ENCODE peak calls at places on chromosome 22, in eight cellular contexts. One of them, this sample, is unnamed.

GRCh38 chr22:39658367-39658766 is 87.8 kb downstream of the CACNA1I start:
- DNase-seq in body of pancreas: no peak
- DNase-seq in NAMALWA: no peak
- DNase-seq in activated CD4-positive, alpha-beta T cell treated with anti-CD3 and anti-CD28 coated beads, Interleukin-2, amount 50 U/mL, for 24 hours: peak; percentile 15
- DNase-seq in epithelial cell of esophagus: no peak
- DNase-seq in AG09319: no peak
- DNase-seq in fibroblast of pulmonary artery: no peak
- DNase-seq in fibroblast of the conjunctiva: no peak
- DNase-seq in this sample: no peak

GRCh38 chr22:32765117-32765618 is 36.3 kb upstream of the TIMP3 start:
- DNase-seq in body of pancreas: no peak
- DNase-seq in NAMALWA: no peak
- DNase-seq in activated CD4-positive, alpha-beta T cell treated with anti-CD3 and anti-CD28 coated beads, Interleukin-2, amount 50 U/mL, for 24 hours: no peak
- DNase-seq in epithelial cell of esophagus: no peak
- DNase-seq in AG09319: no peak
- DNase-seq in fibroblast of pulmonary artery: no peak
- DNase-seq in fibroblast of the conjunctiva: no peak
- DNase-seq in this sample: no peak

GRCh38 chr22:26722159-26722558 is 64.8 kb downstream of the MIAT start:
- DNase-seq in body of pancreas: no peak
- DNase-seq in NAMALWA: no peak
- DNase-seq in activated CD4-positive, alpha-beta T cell treated with anti-CD3 and anti-CD28 coated beads, Interleukin-2, amount 50 U/mL, for 24 hours: no peak
- DNase-seq in epithelial cell of esophagus: peak; percentile 57
- DNase-seq in AG09319: no peak
- DNase-seq in fibroblast of pulmonary artery: no peak
- DNase-seq in fibroblast of the conjunctiva: no peak
- DNase-seq in this sample: no peak

GRCh38 chr22:37045958-37046357 is 5.6 kb upstream of the KCTD17 start:
- DNase-seq in body of pancreas: no peak
- DNase-seq in NAMALWA: peak; percentile 48
- DNase-seq in activated CD4-positive, alpha-beta T cell treated with anti-CD3 and anti-CD28 coated beads, Interleukin-2, amount 50 U/mL, for 24 hours: no peak
- DNase-seq in epithelial cell of esophagus: peak; percentile 44
- DNase-seq in AG09319: no peak
- DNase-seq in fibroblast of pulmonary artery: peak; percentile 65
- DNase-seq in fibroblast of the conjunctiva: no peak
- DNase-seq in this sample: no peak

GRCh38 chr22:20953668-20954500 is 13.2 kb upstream of the AIFM3 start:
- DNase-seq in body of pancreas: peak; percentile 69
- DNase-seq in NAMALWA: no peak
- DNase-seq in activated CD4-positive, alpha-beta T cell treated with anti-CD3 and anti-CD28 coated beads, Interleukin-2, amount 50 U/mL, for 24 hours: no peak
- DNase-seq in epithelial cell of esophagus: peak; percentile 97
- DNase-seq in AG09319: peak; percentile 32
- DNase-seq in fibroblast of pulmonary artery: peak; percentile 75
- DNase-seq in fibroblast of the conjunctiva: peak; percentile 29
- DNase-seq in this sample: no peak

GRCh38 chr22:42419328-42419881 is 12.8 kb downstream of the NFAM1 start:
- DNase-seq in body of pancreas: peak; percentile 21
- DNase-seq in NAMALWA: no peak
- DNase-seq in activated CD4-positive, alpha-beta T cell treated with anti-CD3 and anti-CD28 coated beads, Interleukin-2, amount 50 U/mL, for 24 hours: no peak
- DNase-seq in epithelial cell of esophagus: no peak
- DNase-seq in AG09319: no peak
- DNase-seq in fibroblast of pulmonary artery: no peak
- DNase-seq in fibroblast of the conjunctiva: no peak
- DNase-seq in this sample: no peak

GRCh38 chr22:27719535-27720227 is 81.9 kb downstream of the MN1 start:
- DNase-seq in body of pancreas: peak; percentile 7
- DNase-seq in NAMALWA: peak; percentile 6
- DNase-seq in activated CD4-positive, alpha-beta T cell treated with anti-CD3 and anti-CD28 coated beads, Interleukin-2, amount 50 U/mL, for 24 hours: no peak
- DNase-seq in epithelial cell of esophagus: peak; percentile 100
- DNase-seq in AG09319: no peak
- DNase-seq in fibroblast of pulmonary artery: peak; percentile 26
- DNase-seq in fibroblast of the conjunctiva: peak; percentile 13
- DNase-seq in this sample: no peak

GRCh38 chr22:36194971-36195370 is 6.6 kb downstream of the APOL4 start:
- DNase-seq in body of pancreas: peak; percentile 60
- DNase-seq in NAMALWA: peak; percentile 60
- DNase-seq in activated CD4-positive, alpha-beta T cell treated with anti-CD3 and anti-CD28 coated beads, Interleukin-2, amount 50 U/mL, for 24 hours: peak; percentile 30
- DNase-seq in epithelial cell of esophagus: peak; percentile 55
- DNase-seq in AG09319: peak; percentile 49
- DNase-seq in fibroblast of pulmonary artery: peak; percentile 85
- DNase-seq in fibroblast of the conjunctiva: peak; percentile 60
- DNase-seq in this sample: no peak

GRCh38 chr22:45009881-45010531 is at the start of gene PHF21B:
- DNase-seq in body of pancreas: peak; percentile 22
- DNase-seq in NAMALWA: no peak
- DNase-seq in activated CD4-positive, alpha-beta T cell treated with anti-CD3 and anti-CD28 coated beads, Interleukin-2, amount 50 U/mL, for 24 hours: peak; percentile 6
- DNase-seq in epithelial cell of esophagus: peak; percentile 24
- DNase-seq in AG09319: no peak
- DNase-seq in fibroblast of pulmonary artery: peak; percentile 23
- DNase-seq in fibroblast of the conjunctiva: no peak
- DNase-seq in this sample: peak; percentile 38

GRCh38 chr22:29917052-29917902 is 34.3 kb downstream of the MTMR3 start:
- DNase-seq in body of pancreas: peak; percentile 44
- DNase-seq in NAMALWA: no peak
- DNase-seq in activated CD4-positive, alpha-beta T cell treated with anti-CD3 and anti-CD28 coated beads, Interleukin-2, amount 50 U/mL, for 24 hours: no peak
- DNase-seq in epithelial cell of esophagus: peak; percentile 30
- DNase-seq in AG09319: no peak
- DNase-seq in fibroblast of pulmonary artery: peak; percentile 58
- DNase-seq in fibroblast of the conjunctiva: peak; percentile 31
- DNase-seq in this sample: no peak

GRCh38 chr22:22877523-22878210 is 9.9 kb upstream of the IGLL5 start:
- DNase-seq in body of pancreas: peak; percentile 47
- DNase-seq in NAMALWA: peak; percentile 63
- DNase-seq in activated CD4-positive, alpha-beta T cell treated with anti-CD3 and anti-CD28 coated beads, Interleukin-2, amount 50 U/mL, for 24 hours: peak; percentile 65
- DNase-seq in epithelial cell of esophagus: peak; percentile 48
- DNase-seq in AG09319: peak; percentile 11
- DNase-seq in fibroblast of pulmonary artery: peak; percentile 68
- DNase-seq in fibroblast of the conjunctiva: peak; percentile 23
- DNase-seq in this sample: no peak

GRCh38 chr22:50145741-50146439 is 24.6 kb upstream of the PANX2 start:
- DNase-seq in body of pancreas: no peak
- DNase-seq in NAMALWA: no peak
- DNase-seq in activated CD4-positive, alpha-beta T cell treated with anti-CD3 and anti-CD28 coated beads, Interleukin-2, amount 50 U/mL, for 24 hours: no peak
- DNase-seq in epithelial cell of esophagus: no peak
- DNase-seq in AG09319: no peak
- DNase-seq in fibroblast of pulmonary artery: no peak
- DNase-seq in fibroblast of the conjunctiva: no peak
- DNase-seq in this sample: no peak

GRCh38 chr22:25841775-25842174 is 99.8 kb downstream of the MYO18B start:
- DNase-seq in body of pancreas: no peak
- DNase-seq in NAMALWA: no peak
- DNase-seq in activated CD4-positive, alpha-beta T cell treated with anti-CD3 and anti-CD28 coated beads, Interleukin-2, amount 50 U/mL, for 24 hours: no peak
- DNase-seq in epithelial cell of esophagus: no peak
- DNase-seq in AG09319: no peak
- DNase-seq in fibroblast of pulmonary artery: no peak
- DNase-seq in fibroblast of the conjunctiva: no peak
- DNase-seq in this sample: no peak

GRCh38 chr22:37145415-37146385 is 4.0 kb downstream of the IL2RB start:
- DNase-seq in body of pancreas: no peak
- DNase-seq in NAMALWA: no peak
- DNase-seq in activated CD4-positive, alpha-beta T cell treated with anti-CD3 and anti-CD28 coated beads, Interleukin-2, amount 50 U/mL, for 24 hours: no peak
- DNase-seq in epithelial cell of esophagus: peak; percentile 83
- DNase-seq in AG09319: no peak
- DNase-seq in fibroblast of pulmonary artery: no peak
- DNase-seq in fibroblast of the conjunctiva: no peak
- DNase-seq in this sample: no peak

GRCh38 chr22:23622634-23623033 is 9.5 kb downstream of the DRICH1 start:
- DNase-seq in body of pancreas: no peak
- DNase-seq in NAMALWA: no peak
- DNase-seq in activated CD4-positive, alpha-beta T cell treated with anti-CD3 and anti-CD28 coated beads, Interleukin-2, amount 50 U/mL, for 24 hours: no peak
- DNase-seq in epithelial cell of esophagus: peak; percentile 5
- DNase-seq in AG09319: no peak
- DNase-seq in fibroblast of pulmonary artery: no peak
- DNase-seq in fibroblast of the conjunctiva: no peak
- DNase-seq in this sample: no peak

GRCh38 chr22:37538590-37539357 is 19.6 kb upstream of the CARD10 start:
- DNase-seq in body of pancreas: peak; percentile 96
- DNase-seq in NAMALWA: peak; percentile 94
- DNase-seq in activated CD4-positive, alpha-beta T cell treated with anti-CD3 and anti-CD28 coated beads, Interleukin-2, amount 50 U/mL, for 24 hours: peak; percentile 87
- DNase-seq in epithelial cell of esophagus: peak; percentile 96
- DNase-seq in AG09319: peak; percentile 86
- DNase-seq in fibroblast of pulmonary artery: peak; percentile 97
- DNase-seq in fibroblast of the conjunctiva: peak; percentile 96
- DNase-seq in this sample: peak; percentile 24

GRCh38 chr22:18970180-18970947 is 34.3 kb upstream of the PRODH start:
- DNase-seq in body of pancreas: peak; percentile 20
- DNase-seq in NAMALWA: no peak
- DNase-seq in activated CD4-positive, alpha-beta T cell treated with anti-CD3 and anti-CD28 coated beads, Interleukin-2, amount 50 U/mL, for 24 hours: no peak
- DNase-seq in epithelial cell of esophagus: peak; percentile 7
- DNase-seq in AG09319: no peak
- DNase-seq in fibroblast of pulmonary artery: no peak
- DNase-seq in fibroblast of the conjunctiva: no peak
- DNase-seq in this sample: no peak

GRCh38 chr22:48758021-48758561 is 1069.6 kb downstream of the BRD1 start:
- DNase-seq in body of pancreas: no peak
- DNase-seq in NAMALWA: no peak
- DNase-seq in activated CD4-positive, alpha-beta T cell treated with anti-CD3 and anti-CD28 coated beads, Interleukin-2, amount 50 U/mL, for 24 hours: no peak
- DNase-seq in epithelial cell of esophagus: no peak
- DNase-seq in AG09319: no peak
- DNase-seq in fibroblast of pulmonary artery: no peak
- DNase-seq in fibroblast of the conjunctiva: no peak
- DNase-seq in this sample: no peak

GRCh38 chr22:46900549-46900948 is 138.1 kb downstream of the TBC1D22A start:
- DNase-seq in body of pancreas: no peak
- DNase-seq in NAMALWA: no peak
- DNase-seq in activated CD4-positive, alpha-beta T cell treated with anti-CD3 and anti-CD28 coated beads, Interleukin-2, amount 50 U/mL, for 24 hours: no peak
- DNase-seq in epithelial cell of esophagus: no peak
- DNase-seq in AG09319: no peak
- DNase-seq in fibroblast of pulmonary artery: no peak
- DNase-seq in fibroblast of the conjunctiva: no peak
- DNase-seq in this sample: no peak

GRCh38 chr22:24465566-24465965 is 29.6 kb upstream of the UPB1 start:
- DNase-seq in body of pancreas: no peak
- DNase-seq in NAMALWA: no peak
- DNase-seq in activated CD4-positive, alpha-beta T cell treated with anti-CD3 and anti-CD28 coated beads, Interleukin-2, amount 50 U/mL, for 24 hours: no peak
- DNase-seq in epithelial cell of esophagus: peak; percentile 59
- DNase-seq in AG09319: no peak
- DNase-seq in fibroblast of pulmonary artery: peak; percentile 81
- DNase-seq in fibroblast of the conjunctiva: no peak
- DNase-seq in this sample: no peak

GRCh38 chr22:22248878-22249277 is 4.3 kb downstream of the VPREB1 start:
- DNase-seq in body of pancreas: no peak
- DNase-seq in NAMALWA: peak; percentile 77
- DNase-seq in activated CD4-positive, alpha-beta T cell treated with anti-CD3 and anti-CD28 coated beads, Interleukin-2, amount 50 U/mL, for 24 hours: no peak
- DNase-seq in epithelial cell of esophagus: no peak
- DNase-seq in AG09319: no peak
- DNase-seq in fibroblast of pulmonary artery: no peak
- DNase-seq in fibroblast of the conjunctiva: no peak
- DNase-seq in this sample: no peak

GRCh38 chr22:42277232-42277753 is 6.8 kb upstream of the TCF20 start:
- DNase-seq in body of pancreas: no peak
- DNase-seq in NAMALWA: no peak
- DNase-seq in activated CD4-positive, alpha-beta T cell treated with anti-CD3 and anti-CD28 coated beads, Interleukin-2, amount 50 U/mL, for 24 hours: no peak
- DNase-seq in epithelial cell of esophagus: no peak
- DNase-seq in AG09319: no peak
- DNase-seq in fibroblast of pulmonary artery: no peak
- DNase-seq in fibroblast of the conjunctiva: no peak
- DNase-seq in this sample: no peak

GRCh38 chr22:39089928-39090327 is 7.1 kb upstream of the APOBEC3H start:
- DNase-seq in body of pancreas: no peak
- DNase-seq in NAMALWA: no peak
- DNase-seq in activated CD4-positive, alpha-beta T cell treated with anti-CD3 and anti-CD28 coated beads, Interleukin-2, amount 50 U/mL, for 24 hours: no peak
- DNase-seq in epithelial cell of esophagus: no peak
- DNase-seq in AG09319: no peak
- DNase-seq in fibroblast of pulmonary artery: no peak
- DNase-seq in fibroblast of the conjunctiva: no peak
- DNase-seq in this sample: no peak

GRCh38 chr22:31173386-31174145 is 13.6 kb downstream of the RNF185 start:
- DNase-seq in body of pancreas: no peak
- DNase-seq in NAMALWA: no peak
- DNase-seq in activated CD4-positive, alpha-beta T cell treated with anti-CD3 and anti-CD28 coated beads, Interleukin-2, amount 50 U/mL, for 24 hours: no peak
- DNase-seq in epithelial cell of esophagus: peak; percentile 89
- DNase-seq in AG09319: no peak
- DNase-seq in fibroblast of pulmonary artery: peak; percentile 77
- DNase-seq in fibroblast of the conjunctiva: peak; percentile 23
- DNase-seq in this sample: no peak

GRCh38 chr22:30279389-30279788 is 9.9 kb downstream of the CASTOR1 start:
- DNase-seq in body of pancreas: peak; percentile 72
- DNase-seq in NAMALWA: no peak
- DNase-seq in activated CD4-positive, alpha-beta T cell treated with anti-CD3 and anti-CD28 coated beads, Interleukin-2, amount 50 U/mL, for 24 hours: no peak
- DNase-seq in epithelial cell of esophagus: no peak
- DNase-seq in AG09319: no peak
- DNase-seq in fibroblast of pulmonary artery: no peak
- DNase-seq in fibroblast of the conjunctiva: no peak
- DNase-seq in this sample: peak; percentile 9

GRCh38 chr22:47281126-47282106 is 519.0 kb downstream of the TBC1D22A start:
- DNase-seq in body of pancreas: no peak
- DNase-seq in NAMALWA: no peak
- DNase-seq in activated CD4-positive, alpha-beta T cell treated with anti-CD3 and anti-CD28 coated beads, Interleukin-2, amount 50 U/mL, for 24 hours: no peak
- DNase-seq in epithelial cell of esophagus: no peak
- DNase-seq in AG09319: no peak
- DNase-seq in fibroblast of pulmonary artery: peak; percentile 11
- DNase-seq in fibroblast of the conjunctiva: no peak
- DNase-seq in this sample: no peak

GRCh38 chr22:36183446-36183845 is 18.2 kb downstream of the APOL4 start:
- DNase-seq in body of pancreas: no peak
- DNase-seq in NAMALWA: no peak
- DNase-seq in activated CD4-positive, alpha-beta T cell treated with anti-CD3 and anti-CD28 coated beads, Interleukin-2, amount 50 U/mL, for 24 hours: no peak
- DNase-seq in epithelial cell of esophagus: no peak
- DNase-seq in AG09319: no peak
- DNase-seq in fibroblast of pulmonary artery: no peak
- DNase-seq in fibroblast of the conjunctiva: no peak
- DNase-seq in this sample: no peak

GRCh38 chr22:29301716-29302401 is 4.6 kb upstream of the GAS2L1 start:
- DNase-seq in body of pancreas: no peak
- DNase-seq in NAMALWA: no peak
- DNase-seq in activated CD4-positive, alpha-beta T cell treated with anti-CD3 and anti-CD28 coated beads, Interleukin-2, amount 50 U/mL, for 24 hours: no peak
- DNase-seq in epithelial cell of esophagus: no peak
- DNase-seq in AG09319: no peak
- DNase-seq in fibroblast of pulmonary artery: no peak
- DNase-seq in fibroblast of the conjunctiva: no peak
- DNase-seq in this sample: no peak

GRCh38 chr22:18933914-18934313 is 2.2 kb downstream of the PRODH start:
- DNase-seq in body of pancreas: no peak
- DNase-seq in NAMALWA: no peak
- DNase-seq in activated CD4-positive, alpha-beta T cell treated with anti-CD3 and anti-CD28 coated beads, Interleukin-2, amount 50 U/mL, for 24 hours: no peak
- DNase-seq in epithelial cell of esophagus: no peak
- DNase-seq in AG09319: no peak
- DNase-seq in fibroblast of pulmonary artery: no peak
- DNase-seq in fibroblast of the conjunctiva: no peak
- DNase-seq in this sample: no peak

GRCh38 chr22:29330753-29331152 is 15.3 kb upstream of the RASL10A start:
- DNase-seq in body of pancreas: peak; percentile 48
- DNase-seq in NAMALWA: no peak
- DNase-seq in activated CD4-positive, alpha-beta T cell treated with anti-CD3 and anti-CD28 coated beads, Interleukin-2, amount 50 U/mL, for 24 hours: no peak
- DNase-seq in epithelial cell of esophagus: no peak
- DNase-seq in AG09319: no peak
- DNase-seq in fibroblast of pulmonary artery: peak; percentile 79
- DNase-seq in fibroblast of the conjunctiva: no peak
- DNase-seq in this sample: no peak

GRCh38 chr22:45842141-45842831 is 134.7 kb downstream of the WNT7B start:
- DNase-seq in body of pancreas: no peak
- DNase-seq in NAMALWA: no peak
- DNase-seq in activated CD4-positive, alpha-beta T cell treated with anti-CD3 and anti-CD28 coated beads, Interleukin-2, amount 50 U/mL, for 24 hours: no peak
- DNase-seq in epithelial cell of esophagus: peak; percentile 44
- DNase-seq in AG09319: no peak
- DNase-seq in fibroblast of pulmonary artery: peak; percentile 38
- DNase-seq in fibroblast of the conjunctiva: no peak
- DNase-seq in this sample: no peak

GRCh38 chr22:39514373-39514973 is 5.9 kb upstream of the ATF4 start:
- DNase-seq in body of pancreas: peak; percentile 62
- DNase-seq in NAMALWA: peak; percentile 71
- DNase-seq in activated CD4-positive, alpha-beta T cell treated with anti-CD3 and anti-CD28 coated beads, Interleukin-2, amount 50 U/mL, for 24 hours: no peak
- DNase-seq in epithelial cell of esophagus: peak; percentile 52
- DNase-seq in AG09319: no peak
- DNase-seq in fibroblast of pulmonary artery: peak; percentile 62
- DNase-seq in fibroblast of the conjunctiva: no peak
- DNase-seq in this sample: no peak

GRCh38 chr22:47009304-47010101 is 247.1 kb downstream of the TBC1D22A start:
- DNase-seq in body of pancreas: no peak
- DNase-seq in NAMALWA: no peak
- DNase-seq in activated CD4-positive, alpha-beta T cell treated with anti-CD3 and anti-CD28 coated beads, Interleukin-2, amount 50 U/mL, for 24 hours: no peak
- DNase-seq in epithelial cell of esophagus: no peak
- DNase-seq in AG09319: no peak
- DNase-seq in fibroblast of pulmonary artery: no peak
- DNase-seq in fibroblast of the conjunctiva: no peak
- DNase-seq in this sample: no peak

GRCh38 chr22:46547179-46547882 is 9.9 kb upstream of the CELSR1 start:
- DNase-seq in body of pancreas: peak; percentile 42
- DNase-seq in NAMALWA: no peak
- DNase-seq in activated CD4-positive, alpha-beta T cell treated with anti-CD3 and anti-CD28 coated beads, Interleukin-2, amount 50 U/mL, for 24 hours: no peak
- DNase-seq in epithelial cell of esophagus: peak; percentile 95
- DNase-seq in AG09319: no peak
- DNase-seq in fibroblast of pulmonary artery: peak; percentile 65
- DNase-seq in fibroblast of the conjunctiva: no peak
- DNase-seq in this sample: no peak

This sample was measured in substantia nigra.